ENCODE peak calls at places on chromosomes 1 and 21, in eight cellular contexts. D is HTR-8/SVneo, W is EH, K is WTC11, A is RKO, F is astrocyte of the spinal cord, T is NCI-H774, M is HEK293T. H is an unnamed sample.

GRCh38 chr1:160076295-160076694 is 5.0 kb upstream of the KCNJ9 start:
- DNase-seq in A (no peak), T (no peak), F (peak; percentile 34), W (peak; percentile 39), K (no peak), M (no peak), D (no peak), H (no peak)

GRCh38 chr1:61757945-61758344 is 15.7 kb downstream of the PATJ start:
- DNase-seq in A (no peak), T (no peak), K (no peak), D (no peak), W (peak; percentile 73), M (no peak), F (no peak), H (no peak)

GRCh38 chr1:165896277-165896676 is 68.9 kb downstream of the UCK2 start:
- DNase-seq in D (peak; percentile 72), T (no peak), M (no peak), K (no peak), A (no peak), F (peak; percentile 90), W (peak; percentile 96), H (no peak)

GRCh38 chr1:193417945-193418744 is 231.7 kb upstream of the B3GALT2 start:
- DNase-seq in K (no peak), W (peak; percentile 51), F (peak; percentile 61), D (peak; percentile 18), M (no peak), T (peak; percentile 42), A (peak; percentile 32), H (no peak)

GRCh38 chr1:174982971-174983689 is 16.6 kb upstream of the CACYBP start:
- DNase-seq in M (peak; percentile 34), F (peak; percentile 54), K (no peak), D (no peak), A (peak; percentile 49), T (no peak), W (peak; percentile 57), H (peak; percentile 76)

GRCh38 chr1:245843101-245843500 is 664.0 kb downstream of the SMYD3 start:
- DNase-seq in W (no peak), A (no peak), D (no peak), M (no peak), F (no peak), K (no peak), T (no peak), H (no peak)

GRCh38 chr1:55428944-55429931 is 214.1 kb upstream of the USP24 start:
- DNase-seq in D (peak; percentile 77), M (no peak), K (no peak), W (peak; percentile 100), F (peak; percentile 100), A (peak; percentile 90), T (no peak), H (peak; percentile 7)

GRCh38 chr1:85992756-85993155 is 163.8 kb downstream of the COL24A1 start:
- DNase-seq in T (no peak), A (no peak), F (peak; percentile 70), M (no peak), D (no peak), K (no peak), W (peak; percentile 81), H (no peak)

GRCh38 chr1:180002437-180002836 is 47.8 kb downstream of the CEP350 start:
- DNase-seq in K (no peak), A (no peak), F (no peak), D (no peak), W (peak; percentile 16), M (no peak), T (no peak), H (no peak)

GRCh38 chr1:55337801-55338447 is 122.8 kb upstream of the USP24 start:
- DNase-seq in M (peak; percentile 71), F (peak; percentile 70), T (peak; percentile 39), W (peak; percentile 80), A (peak; percentile 48), K (peak; percentile 19), D (peak; percentile 48), H (peak; percentile 79)

GRCh38 chr1:225450491-225451191 is 22.8 kb upstream of the LBR start:
- DNase-seq in D (no peak), K (no peak), W (no peak), M (no peak), F (no peak), A (no peak), T (no peak), H (no peak)

GRCh38 chr21:45539046-45539795 is 3.0 kb downstream of the SLC19A1 start:
- DNase-seq in T (no peak), D (no peak), K (peak; percentile 9), A (no peak), F (no peak), M (no peak), W (no peak), H (no peak)

GRCh38 chr1:233327938-233328660 is 575 bp downstream of the MAP3K21 start:
- DNase-seq in K (peak; percentile 57), T (peak; percentile 69), A (no peak), M (peak; percentile 27), F (no peak), W (peak; percentile 6), D (peak; percentile 14), H (peak; percentile 65)

GRCh38 chr1:53343831-53344668 is 16.2 kb upstream of the LRP8 start:
- DNase-seq in W (peak; percentile 73), F (no peak), D (no peak), A (no peak), K (no peak), T (no peak), M (no peak), H (no peak)

GRCh38 chr1:231032963-231033362 is 7.1 kb downstream of the FAM89A start:
- DNase-seq in D (no peak), M (no peak), K (no peak), F (no peak), T (no peak), W (peak; percentile 19), A (peak; percentile 9), H (no peak)

GRCh38 chr1:234770924-234771540 is 161.1 kb upstream of the IRF2BP2 start:
- DNase-seq in D (no peak), M (no peak), A (no peak), F (no peak), T (no peak), W (no peak), K (no peak), H (no peak)

GRCh38 chr21:15616864-15617574 is 112.8 kb upstream of the USP25 start:
- DNase-seq in T (no peak), F (no peak), W (no peak), D (no peak), A (no peak), M (no peak), K (no peak), H (no peak)

GRCh38 chr1:28236656-28237331 is 870 bp downstream of the ATP5IF1 start:
- DNase-seq in W (no peak), A (no peak), D (no peak), M (peak; percentile 27), T (no peak), F (no peak), K (no peak), H (peak; percentile 31)

GRCh38 chr1:44725309-44725698 is 5.7 kb downstream of the RNU5D-1 start:
- DNase-seq in W (no peak), A (no peak), F (no peak), K (no peak), M (no peak), T (no peak), D (no peak), H (no peak)

GRCh38 chr1:210239295-210240155 is 6.9 kb downstream of the SERTAD4 start:
- DNase-seq in W (peak; percentile 96), D (peak; percentile 75), M (peak; percentile 59), A (peak; percentile 68), F (peak; percentile 92), T (no peak), K (peak; percentile 44), H (peak; percentile 66)

GRCh38 chr1:112808861-112809684 is 93.9 kb upstream of the PPM1J start:
- DNase-seq in T (peak; percentile 30), W (peak; percentile 71), K (peak; percentile 91), A (peak; percentile 75), F (peak; percentile 66), M (peak; percentile 87), D (peak; percentile 72), H (peak; percentile 91)

GRCh38 chr21:16372546-16372945 is 642.8 kb downstream of the USP25 start:
- DNase-seq in W (no peak), T (no peak), D (no peak), A (no peak), F (no peak), M (no peak), K (no peak), H (no peak)

GRCh38 chr1:54995835-54996234 is 2.9 kb upstream of the BSND start:
- DNase-seq in W (no peak), A (no peak), D (no peak), T (no peak), M (no peak), K (no peak), F (no peak), H (no peak)

GRCh38 chr1:185479781-185480180 is 162.7 kb upstream of the IVNS1ABP start:
- DNase-seq in F (no peak), A (no peak), K (no peak), T (no peak), D (no peak), M (no peak), W (no peak), H (no peak)

GRCh38 chr1:116681343-116681899 is 13.9 kb upstream of the IGSF3 start:
- DNase-seq in K (no peak), A (no peak), T (no peak), M (no peak), W (no peak), D (no peak), F (no peak), H (no peak)

GRCh38 chr1:183330335-183330734 is 87.8 kb downstream of the NMNAT2 start:
- DNase-seq in F (no peak), K (peak; percentile 19), T (no peak), A (no peak), W (no peak), M (no peak), D (no peak), H (peak; percentile 49)

GRCh38 chr21:45421071-45421845 is 16.3 kb downstream of the COL18A1 start:
- DNase-seq in T (no peak), W (no peak), F (no peak), D (no peak), K (no peak), M (no peak), A (no peak), H (no peak)

GRCh38 chr1:27992271-27992670 is 32.5 kb downstream of the XKR8 start:
- DNase-seq in T (no peak), W (no peak), D (no peak), F (no peak), K (no peak), M (no peak), A (no peak), H (no peak)

GRCh38 chr1:209530990-209531389 is 52.5 kb upstream of the CAMK1G start:
- DNase-seq in F (no peak), M (no peak), D (no peak), K (no peak), T (no peak), W (no peak), A (no peak), H (no peak)

GRCh38 chr1:65658122-65658521 is 134.6 kb upstream of the PDE4B start:
- DNase-seq in A (peak; percentile 71), W (peak; percentile 50), M (no peak), F (peak; percentile 15), T (no peak), K (no peak), D (no peak), H (no peak)

GRCh38 chr1:22635436-22635835 is 992 bp upstream of the C1QA start:
- DNase-seq in F (no peak), M (no peak), K (no peak), W (no peak), T (no peak), A (no peak), D (no peak), H (no peak)

GRCh38 chr1:43651922-43652321 is 2.0 kb downstream of the KDM4A start:
- DNase-seq in T (no peak), F (no peak), M (no peak), A (no peak), D (no peak), K (no peak), W (no peak), H (no peak)

GRCh38 chr1:16017461-16018303 is at the start of gene HSPB7:
- DNase-seq in W (peak; percentile 96), K (peak; percentile 71), T (no peak), D (no peak), M (peak; percentile 39), A (no peak), F (peak; percentile 30), H (peak; percentile 72)

GRCh38 chr21:45109831-45110492 is 35.6 kb downstream of the ADARB1 start:
- DNase-seq in M (no peak), T (no peak), K (no peak), F (peak; percentile 30), A (no peak), D (no peak), W (peak; percentile 35), H (no peak)